ENCODE peak calls at places on chromosomes 7 and 10, in six cellular contexts. K is hepatocyte, V is PC-9, W is foreskin fibroblast, G is gastrocnemius medialis, R is left ventricle myocardium inferior. I is an unnamed sample.

GRCh38 chr10:114250246-114250645 is 11.2 kb downstream of the VWA2 start:
- DNase-seq in K (no peak), V (no peak), W (no peak), G (no peak), R (no peak), I (no peak)

GRCh38 chr10:72831696-72832355 is 61.7 kb upstream of the OIT3 start:
- DNase-seq in K (no peak), V (no peak), W (no peak), G (no peak), R (no peak), I (no peak)

GRCh38 chr7:142933624-142934023 is at the start of gene TRPV5:
- DNase-seq in K (no peak), V (no peak), W (no peak), G (no peak), R (no peak), I (no peak)

GRCh38 chr10:47299611-47299988 is 397 bp upstream of the GDF10 start:
- DNase-seq in K (no peak), V (no peak), W (no peak), G (no peak), R (no peak), I (no peak)

GRCh38 chr10:35913628-35914027 is 271.5 kb upstream of the FZD8 start:
- DNase-seq in K (no peak), V (no peak), W (peak), G (no peak), R (no peak), I (no peak)

GRCh38 chr7:134565643-134566136 is 16.8 kb downstream of the AKR1B15 start:
- DNase-seq in K (peak), V (peak), W (peak), G (peak), R (no peak), I (no peak)

GRCh38 chr10:11035318-11035920 is 17.7 kb downstream of the CELF2 start:
- DNase-seq in K (peak), V (no peak), W (peak), G (peak), R (no peak), I (peak)

GRCh38 chr10:80477813-80478212 is 23.7 kb downstream of the TSPAN14 start:
- DNase-seq in K (no peak), V (peak), W (peak), G (no peak), R (no peak), I (no peak)

GRCh38 chr10:20369863-20370736 is 527.0 kb downstream of the NEBL start:
- DNase-seq in K (no peak), V (no peak), W (no peak), G (no peak), R (no peak), I (no peak)

GRCh38 chr7:110922906-110923305 is 168.0 kb upstream of the LRRN3 start:
- DNase-seq in K (no peak), V (peak), W (peak), G (no peak), R (no peak), I (no peak)

GRCh38 chr10:102515724-102516123 is 12.0 kb downstream of the SUFU start:
- DNase-seq in K (no peak), V (no peak), W (no peak), G (no peak), R (no peak), I (no peak)

GRCh38 chr10:3622845-3623621 is 162.0 kb downstream of the KLF6 start:
- DNase-seq in K (no peak), V (peak), W (no peak), G (no peak), R (no peak), I (no peak)

GRCh38 chr10:19683326-19683725 is 132.9 kb upstream of the PLXDC2 start:
- DNase-seq in K (no peak), V (no peak), W (no peak), G (no peak), R (no peak), I (no peak)

GRCh38 chr10:89702121-89702480 is 711 bp downstream of the KIF20B start:
- DNase-seq in K (peak), V (no peak), W (no peak), G (no peak), R (no peak), I (no peak)

GRCh38 chr7:33816106-33816505 is 89.2 kb upstream of the BMPER start:
- DNase-seq in K (no peak), V (no peak), W (no peak), G (no peak), R (no peak), I (no peak)

GRCh38 chr7:30303312-30304039 is 19.1 kb downstream of the ZNRF2 start:
- DNase-seq in K (no peak), V (no peak), W (no peak), G (no peak), R (no peak), I (no peak)

GRCh38 chr7:6057316-6058128 is 26.3 kb downstream of the ANKRD61 start:
- DNase-seq in K (no peak), V (no peak), W (no peak), G (no peak), R (no peak), I (no peak)

DNA sequence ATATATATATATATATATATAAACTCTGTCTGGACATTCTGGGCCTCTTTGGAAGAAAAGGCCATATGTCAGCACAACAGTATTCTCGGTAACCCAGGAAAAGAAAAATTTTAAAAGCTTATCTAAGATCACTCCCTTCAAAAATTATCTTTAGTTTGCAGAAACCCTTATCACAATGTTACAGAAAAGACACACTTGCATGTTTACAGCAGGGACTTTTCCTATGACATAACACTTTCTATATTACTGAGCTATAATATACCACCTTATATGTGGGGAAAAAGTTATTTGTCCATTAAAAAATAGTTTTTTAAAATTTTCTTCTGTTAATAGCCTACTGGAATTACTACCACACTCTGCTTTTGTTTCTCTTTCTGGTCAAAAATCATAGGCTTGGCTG is 25.4 kb downstream of the ANKRD61 start:
- DNase-seq in K (no peak), V (no peak), W (no peak), G (no peak), R (no peak), I (no peak)
- H3K4me3 ChIP-seq in K (no peak), V (no peak), W (no peak), G (no peak), R (no peak), I (no peak)

DNA sequence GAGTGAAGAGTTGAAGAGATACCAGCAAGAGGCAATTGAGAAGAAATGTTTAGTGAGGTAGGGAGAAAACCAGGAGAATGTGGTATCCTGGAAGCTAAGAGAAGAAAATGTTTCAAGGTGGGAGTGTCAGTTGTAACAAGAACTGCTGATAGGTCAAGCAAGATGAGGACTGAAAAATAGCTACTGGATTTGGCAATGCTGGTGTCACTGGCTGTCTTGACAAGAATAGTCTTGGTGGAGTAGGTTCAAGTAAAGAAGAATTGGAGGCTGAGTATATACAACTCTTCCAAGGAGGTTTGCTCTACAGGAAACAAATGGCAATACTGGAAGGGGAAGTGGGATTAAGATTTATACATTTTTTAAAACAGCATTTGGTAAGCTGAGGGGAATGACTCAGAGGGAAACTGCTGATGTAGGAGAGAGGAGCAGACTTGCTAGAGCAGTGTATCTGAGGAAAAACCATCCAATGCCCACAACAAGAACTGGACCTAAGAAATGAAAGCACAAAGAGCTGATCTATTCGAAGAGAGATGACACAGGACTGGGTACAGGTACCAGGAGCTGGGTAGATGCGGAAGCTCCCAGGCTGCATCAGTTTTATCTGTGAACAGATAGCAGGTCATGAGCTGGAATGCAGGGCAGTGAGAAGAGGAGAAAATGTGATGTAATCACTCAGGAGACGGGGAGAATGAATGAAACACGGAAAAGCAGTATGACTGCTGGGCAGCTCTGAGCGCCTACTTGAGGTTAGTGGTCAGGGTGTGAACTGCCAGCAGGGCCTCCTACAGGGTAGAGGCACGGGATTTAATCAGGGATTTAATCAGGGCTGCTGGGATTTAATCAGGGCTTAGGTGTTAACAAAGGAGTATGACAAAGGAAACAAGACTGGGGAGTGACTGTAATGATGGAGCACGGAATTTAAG is 34.5 kb downstream of the FAM25A start:
- DNase-seq in K (peak), V (no peak), W (peak), G (no peak), R (no peak), I (peak)
- TF ChIP-seq CTCF in K (no peak), V (no peak), W (no peak), G (no peak), R (no peak), I (peak)

GRCh38 chr7:138460649-138461607 is 869 bp downstream of the TRIM24 start:
- DNase-seq in K (peak), V (peak), W (peak), G (peak), R (peak), I (no peak)

GRCh38 chr7:138456220-138456619 is 3.8 kb upstream of the TRIM24 start:
- DNase-seq in K (no peak), V (no peak), W (no peak), G (no peak), R (no peak), I (no peak)

GRCh38 chr7:138459300-138460175 is 521 bp upstream of the TRIM24 start:
- DNase-seq in K (peak), V (peak), W (peak), G (no peak), R (peak), I (no peak)

GRCh38 chr7:138460176-138460648 is at the start of gene TRIM24:
- DNase-seq in K (no peak), V (no peak), W (no peak), G (peak), R (peak), I (peak)

DNA sequence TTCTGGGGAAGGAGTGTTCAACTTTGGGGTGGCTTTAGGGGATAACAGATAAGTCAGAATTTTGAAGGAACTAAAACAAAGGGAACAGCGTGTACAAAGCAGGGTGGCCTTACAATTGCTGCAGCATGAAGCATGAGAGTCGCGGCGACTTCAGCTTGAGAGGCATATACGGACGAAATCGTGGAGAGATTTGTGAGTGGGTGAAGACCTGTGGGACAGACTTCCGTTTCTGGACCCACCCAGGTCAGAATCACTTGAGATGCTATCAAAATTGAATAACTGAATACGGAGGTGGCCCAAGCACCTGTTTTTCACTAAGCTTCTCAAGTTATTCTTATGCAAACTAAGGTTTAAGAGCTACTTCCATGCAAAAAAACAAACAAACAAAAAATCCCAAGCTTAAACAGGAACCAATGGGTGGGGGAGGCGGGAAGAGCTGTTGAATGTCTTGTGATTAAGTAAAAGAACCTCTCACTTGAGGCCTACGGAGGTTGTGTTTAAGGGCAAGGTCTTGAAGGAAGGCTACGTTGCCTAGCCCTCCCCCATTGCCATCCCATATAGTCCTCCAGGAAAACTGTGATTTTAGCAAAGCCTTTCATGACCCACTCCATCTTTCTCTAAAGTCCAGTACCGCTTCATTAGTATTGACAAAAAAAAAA is 1.4 kb upstream of the TRIM24 start:
- DNase-seq in K (no peak), V (no peak), W (no peak), G (no peak), R (no peak), I (no peak)
- H3K4me3 ChIP-seq in K (no peak), V (no peak), W (no peak), G (no peak), R (no peak), I (no peak)

GRCh38 chr7:140541513-140542192 is 62.3 kb upstream of the MKRN1 start:
- DNase-seq in K (peak), V (peak), W (peak), G (peak), R (peak), I (peak)
- TF ChIP-seq CTCF in K (no peak), V (no peak), W (no peak), G (no peak), R (no peak), I (no peak)

GRCh38 chr7:141263508-141263907 is 189.6 kb downstream of the TMEM178B start:
- DNase-seq in K (no peak), V (no peak), W (no peak), G (no peak), R (no peak), I (no peak)
- H3K4me3 ChIP-seq in K (no peak), V (no peak), W (no peak), G (no peak), R (no peak), I (no peak)

GRCh38 chr7:20402297-20403230 is 71.9 kb downstream of the ITGB8 start:
- DNase-seq in K (no peak), V (no peak), W (no peak), G (no peak), R (no peak), I (no peak)
- TF ChIP-seq CTCF in K (peak), V (peak), W (no peak), G (no peak), R (peak), I (peak)

GRCh38 chr10:33487014-33487776 is 152.7 kb upstream of the NRP1 start:
- DNase-seq in K (no peak), V (no peak), W (no peak), G (no peak), R (no peak), I (no peak)
- H3K4me3 ChIP-seq in K (no peak), V (no peak), W (no peak), G (no peak), R (peak), I (no peak)

DNA sequence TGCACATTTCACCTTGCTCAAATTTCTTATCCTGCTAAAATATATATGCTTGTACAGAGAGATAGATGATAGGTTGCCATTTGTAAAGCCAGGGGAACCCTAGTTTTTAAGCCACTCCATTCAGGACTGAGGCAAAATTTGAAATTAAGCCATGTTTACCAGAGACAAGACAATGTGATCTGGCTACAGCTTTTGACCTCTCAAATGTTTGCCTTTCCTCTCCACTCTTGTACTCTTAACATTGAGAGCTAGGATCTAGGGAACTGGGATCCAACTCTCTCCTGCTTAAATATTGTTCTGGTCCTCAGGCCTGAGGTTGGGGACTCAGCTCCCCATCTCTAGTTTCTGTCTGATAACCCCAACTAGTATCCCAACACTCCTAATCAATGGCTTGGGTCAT is 15.9 kb downstream of the HYAL4 start:
- DNase-seq in K (no peak), V (no peak), W (no peak), G (no peak), R (no peak), I (no peak)
- TF ChIP-seq CTCF in K (no peak), V (no peak), W (no peak), G (no peak), R (no peak), I (no peak)